ENCODE peak calls at places on chromosomes 5 and 9, in ten cellular contexts. V is lower lobe of right lung, J is COR-L47, G is upper lobe of right lung, N is GM13977, Y is NCI-H1694, X is GM10248, O is T-helper 2 cell, E is astrocyte of the hippocampus, Z is astrocyte of the spinal cord. L is an unnamed sample.
A peak's percentile ranks its signal among the peaks of the same experiment; 100 is the strongest.

GRCh38 chr9:109453210-109453842 is 44.8 kb downstream of the PTPN3 start:
- DNase-seq in J (no peak), E (peak; percentile 72), G (no peak), X (no peak), O (no peak), V (no peak), N (no peak), Y (no peak), Z (peak; percentile 54), L (peak; percentile 4)

GRCh38 chr9:127877566-127877998 is at the start of gene AK1:
- DNase-seq in G (peak; percentile 91), J (peak; percentile 58), Y (peak; percentile 18), Z (peak; percentile 51), N (no peak), O (no peak), E (peak; percentile 80), V (peak; percentile 88), X (no peak), L (peak; percentile 56)

GRCh38 chr5:168291961-168292782 is 727 bp downstream of the WWC1 start:
- DNase-seq in Z (no peak), N (no peak), G (peak; percentile 73), J (peak; percentile 30), E (peak; percentile 64), O (no peak), V (no peak), Y (no peak), X (peak; percentile 37), L (no peak)

GRCh38 chr5:101424530-101425175 is 521.6 kb upstream of the ST8SIA4 start:
- DNase-seq in V (no peak), E (peak; percentile 83), X (no peak), Z (peak; percentile 83), G (no peak), J (no peak), O (no peak), Y (no peak), N (no peak), L (peak; percentile 69)

GRCh38 chr5:94361832-94362754 is 256.3 kb downstream of the KIAA0825 start:
- DNase-seq in Z (no peak), N (no peak), Y (no peak), G (no peak), X (no peak), J (no peak), O (no peak), V (no peak), E (no peak), L (no peak)

GRCh38 chr9:4297795-4298254 is 2.0 kb downstream of the GLIS3 start:
- DNase-seq in N (peak; percentile 67), E (peak; percentile 88), Z (peak; percentile 68), J (peak; percentile 37), G (peak; percentile 86), Y (peak; percentile 28), X (peak; percentile 49), O (no peak), V (peak; percentile 73), L (peak; percentile 79)

GRCh38 chr5:157944938-157945337 is 86.0 kb upstream of the CLINT1 start:
- DNase-seq in Z (no peak), N (no peak), Y (no peak), G (no peak), X (no peak), J (no peak), V (no peak), O (no peak), E (no peak), L (no peak)

GRCh38 chr9:6549106-6549505 is 96.4 kb downstream of the GLDC start:
- DNase-seq in J (peak; percentile 79), Z (no peak), O (no peak), N (no peak), V (no peak), G (no peak), Y (no peak), E (no peak), X (no peak), L (no peak)

GRCh38 chr9:69314547-69314946 is 10.5 kb upstream of the ENTREP1 start:
- DNase-seq in G (no peak), Z (peak; percentile 10), V (no peak), X (no peak), E (no peak), J (no peak), N (no peak), O (no peak), Y (no peak), L (no peak)

GRCh38 chr5:87361031-87361443 is 51.7 kb downstream of the CCNH start:
- DNase-seq in J (no peak), N (no peak), E (no peak), Y (no peak), X (no peak), O (no peak), V (no peak), G (no peak), Z (peak; percentile 39), L (peak; percentile 87)

GRCh38 chr5:124263680-124264491 is 482.6 kb downstream of the ZNF608 start:
- DNase-seq in J (peak; percentile 89), X (no peak), Z (peak; percentile 54), O (no peak), G (no peak), N (no peak), E (peak; percentile 6), V (no peak), Y (no peak), L (no peak)

GRCh38 chr9:100425758-100426157 is 1.2 kb upstream of the MSANTD3 start:
- DNase-seq in O (no peak), N (no peak), Y (no peak), Z (no peak), X (no peak), G (no peak), V (no peak), E (no peak), J (no peak), L (peak; percentile 5)

GRCh38 chr9:14271078-14271673 is 42.8 kb downstream of the NFIB start:
- DNase-seq in O (no peak), X (no peak), Z (peak; percentile 91), Y (peak; percentile 77), J (peak; percentile 95), N (no peak), G (no peak), E (peak; percentile 88), V (no peak), L (peak; percentile 27)